ENCODE peak calls at places on chromosomes 2 and 18, in four cellular contexts. U, K, M and X are unnamed samples. For H3K4me1, the result is how much of the 10 kb centered on the place peaks cover.

GRCh38 chr2:215410932-215411285 is 25.0 kb downstream of the FN1 start:
- DNase-seq in U (no peak), K (peak), M (no peak), X (no peak)

GRCh38 chr2:173982918-173983317 is 17.7 kb upstream of the SP3 start:
- DNase-seq in U (no peak), K (peak), M (no peak), X (peak)

GRCh38 chr2:181252248-181253148 is 204.7 kb upstream of the ITGA4 start:
- DNase-seq in U (no peak), K (no peak), M (no peak), X (no peak)

GRCh38 chr2:61179701-61180639 is 18.0 kb downstream of the C2orf74 start:
- DNase-seq in U (peak), K (peak), M (no peak), X (peak)

GRCh38 chr2:48856657-48857056 is 101.1 kb upstream of the LHCGR start:
- DNase-seq in U (no peak), K (no peak), M (no peak), X (no peak)

GRCh38 chr2:150485871-150486538 is 1.5 kb downstream of the RND3 start:
- DNase-seq in U (peak), K (peak), M (no peak), X (peak)

GRCh38 chr18:77016936-77017335 is 115.6 kb downstream of the MBP start:
- DNase-seq in U (no peak), K (no peak), M (no peak), X (no peak)

GRCh38 chr2:200679157-200679934 is 93.5 kb downstream of the AOX1 start:
- DNase-seq in U (no peak), K (no peak), M (no peak), X (no peak)

GRCh38 chr18:56650056-56650455 is 1.1 kb upstream of the WDR7 start:
- DNase-seq in U (no peak), K (no peak), M (no peak), X (no peak)

GRCh38 chr2:61291851-61292575 is 130.0 kb downstream of the C2orf74 start:
- DNase-seq in U (no peak), K (peak), M (no peak), X (no peak)

GRCh38 chr2:206192157-206192556 is 32.5 kb downstream of the EEF1B2 start:
- DNase-seq in U (no peak), K (no peak), M (no peak), X (no peak)

GRCh38 chr2:195659114-195659513 is 2.1 kb downstream of the SLC39A10 start:
- DNase-seq in U (no peak), K (peak), M (no peak), X (no peak)

GRCh38 chr2:8452296-8452695 is 229.6 kb upstream of the ID2 start:
- DNase-seq in U (no peak), K (no peak), M (no peak), X (no peak)

GRCh38 chr2:185208261-185208660 is 530.3 kb upstream of the FSIP2 start:
- DNase-seq in U (peak), K (peak), M (no peak), X (no peak)

GRCh38 chr2:236661064-236661761 is 91.6 kb downstream of the ACKR3 start:
- DNase-seq in U (no peak), K (peak), M (no peak), X (no peak)

GRCh38 chr2:177180269-177181021 is 32.1 kb upstream of the HNRNPA3 start:
- DNase-seq in U (no peak), K (no peak), M (no peak), X (no peak)

GRCh38 chr2:38074047-38074774 is 1.7 kb downstream of the CYP1B1 start:
- DNase-seq in U (no peak), K (no peak), M (no peak), X (no peak)

GRCh38 chr2:207479198-207479785 is 50.5 kb upstream of the CREB1 start:
- DNase-seq in U (no peak), K (peak), M (no peak), X (no peak)

GRCh38 chr2:170270278-170270864 is 92.4 kb downstream of the MYO3B start:
- DNase-seq in U (no peak), K (no peak), M (no peak), X (no peak)

GRCh38 chr2:100628506-100628905 is 65.7 kb downstream of the PDCL3 start:
- DNase-seq in U (no peak), K (no peak), M (no peak), X (no peak)
- H3K4me3 ChIP-seq in U (no peak), K (no peak), M (no peak), X (no peak)

GRCh38 chr2:98458667-98459380 is 14.2 kb downstream of the INPP4A start:
- DNase-seq in U (no peak), K (no peak), M (no peak), X (no peak)
- H3K4me1 ChIP-seq in U (under half), K (under half), M (half or more), X (half or more)

DNA sequence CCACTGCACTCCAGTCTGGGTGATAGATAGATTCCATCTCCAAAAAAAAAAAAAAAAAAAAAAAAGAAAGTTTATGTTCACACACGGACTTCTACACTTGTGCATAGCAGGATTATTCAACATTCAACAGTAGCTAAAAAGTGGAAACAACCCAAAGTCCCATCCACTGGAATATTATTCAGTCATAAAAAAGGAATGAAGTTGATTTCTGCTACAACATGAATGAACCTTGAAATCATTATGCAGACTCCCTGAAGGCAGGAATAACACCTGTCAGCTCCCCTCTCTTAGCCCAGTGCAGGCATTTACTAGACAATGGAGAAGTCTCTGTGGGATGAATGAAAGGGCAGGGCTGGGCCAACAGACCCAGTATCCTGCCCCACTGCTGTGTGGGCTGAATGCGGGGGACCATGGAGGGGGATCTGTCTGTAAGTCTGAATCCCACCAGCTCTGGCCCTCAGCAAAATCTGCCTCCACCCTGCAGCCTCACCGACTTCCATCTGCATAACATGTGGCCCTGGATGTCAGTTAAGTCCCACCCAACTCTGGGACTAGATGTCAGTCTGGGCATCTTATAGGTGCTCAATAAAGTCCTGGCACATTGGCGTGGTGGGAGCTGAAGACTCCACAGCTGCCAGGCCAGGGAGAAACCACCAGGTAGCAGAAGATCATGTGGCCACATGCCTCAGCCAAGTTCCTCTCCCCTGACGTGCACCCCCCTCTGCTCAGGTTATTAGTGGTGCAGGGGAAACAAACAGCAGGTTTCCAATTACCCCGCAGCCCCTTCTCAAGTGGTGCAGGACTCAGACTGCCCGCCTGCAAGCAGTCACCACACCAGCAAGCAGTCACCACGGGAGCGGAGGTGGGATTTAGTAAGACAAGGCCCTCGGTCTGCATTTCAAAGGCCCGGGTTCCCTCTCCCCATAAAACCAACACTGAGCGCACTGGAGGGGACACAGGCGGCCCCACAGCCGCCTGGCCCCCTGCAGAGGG is 8.9 kb downstream of the ZFP36L2 start:
- DNase-seq in U (no peak), K (no peak), M (no peak), X (peak)
- H3K4me3 ChIP-seq in U (no peak), K (no peak), M (peak), X (peak)

GRCh38 chr2:119696494-119697030 is 17.6 kb downstream of the TMEM177 start:
- DNase-seq in U (no peak), K (no peak), M (no peak), X (no peak)
- H3K4me1 ChIP-seq in U (under half), K (under half), M (under half), X (under half)

DNA sequence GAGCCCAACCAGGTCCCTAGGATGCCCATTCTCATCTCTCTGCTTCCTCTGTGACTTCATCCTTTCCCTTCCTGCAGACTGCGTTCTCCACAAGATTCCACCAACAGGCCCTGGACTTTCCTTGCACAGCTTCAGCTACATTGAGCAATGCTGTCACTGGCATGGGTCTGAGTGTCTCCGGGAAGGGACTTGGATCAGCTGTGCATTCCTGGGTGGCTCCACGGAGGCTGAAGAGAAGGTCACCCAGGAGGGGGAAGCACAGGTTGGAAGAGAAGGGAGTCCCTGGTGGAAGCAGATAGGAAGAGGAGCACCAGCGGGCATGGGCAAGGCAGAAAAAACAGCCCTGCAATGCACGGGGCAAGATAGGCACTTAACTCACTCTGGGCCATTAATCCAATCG is 140.5 kb downstream of the UXS1 start:
- DNase-seq in U (no peak), K (no peak), M (no peak), X (no peak)
- H3K4me3 ChIP-seq in U (no peak), K (no peak), M (no peak), X (no peak)

DNA sequence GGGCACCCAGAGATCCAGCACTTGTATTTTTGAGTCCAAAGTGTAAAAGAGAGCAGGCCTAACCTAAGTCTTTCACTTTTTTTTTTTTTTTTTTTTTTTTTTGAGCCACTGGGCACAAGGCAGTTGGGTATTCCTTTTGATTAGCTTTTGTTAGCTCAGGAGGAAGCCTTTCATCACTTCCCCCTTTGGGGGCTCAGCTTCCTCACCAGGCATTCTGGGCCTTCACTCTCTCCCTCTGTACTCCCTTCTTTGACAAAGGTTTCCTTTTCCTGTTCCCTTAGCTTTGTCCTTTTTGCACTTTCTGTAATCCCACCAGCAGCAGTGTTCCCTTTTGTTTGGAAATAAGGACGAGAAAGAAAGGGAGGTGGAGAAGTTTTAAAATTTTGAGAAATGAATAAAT is 88.2 kb downstream of the PKP4 start:
- DNase-seq in U (no peak), K (no peak), M (no peak), X (no peak)
- H3K4me1 ChIP-seq in U (under half), K (under half), M (under half), X (under half)

DNA sequence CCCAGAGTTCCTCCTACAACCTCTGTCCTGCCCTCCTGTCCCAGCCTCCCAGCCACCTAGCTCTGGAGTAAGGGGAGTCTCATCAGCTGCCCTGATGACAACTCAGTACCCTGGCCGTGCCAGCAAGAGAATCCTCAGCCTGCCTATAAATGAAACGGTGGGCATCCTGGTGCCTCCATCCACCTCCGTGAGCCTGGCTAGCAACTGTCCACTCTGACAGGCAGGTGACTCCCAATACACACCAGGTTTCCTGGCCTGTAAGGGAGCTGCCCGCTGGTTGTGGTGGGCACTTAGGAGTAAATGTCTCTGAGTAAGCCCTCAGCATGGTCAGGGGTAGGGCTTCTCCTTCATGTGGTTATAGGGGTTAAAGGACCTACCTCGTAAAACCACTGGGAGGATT is 81.5 kb downstream of the XDH start:
- DNase-seq in U (no peak), K (no peak), M (no peak), X (no peak)
- H3K4me3 ChIP-seq in U (no peak), K (no peak), M (no peak), X (no peak)

GRCh38 chr2:149158957-149159356 is 120.5 kb downstream of the LYPD6B start:
- DNase-seq in U (no peak), K (no peak), M (no peak), X (no peak)

GRCh38 chr2:149164296-149164695 is 125.8 kb downstream of the LYPD6B start:
- DNase-seq in U (no peak), K (no peak), M (no peak), X (no peak)

GRCh38 chr2:149164827-149165226 is 126.3 kb downstream of the LYPD6B start:
- DNase-seq in U (no peak), K (no peak), M (no peak), X (no peak)

GRCh38 chr2:149160701-149161217 is 122.3 kb downstream of the LYPD6B start:
- DNase-seq in U (no peak), K (no peak), M (no peak), X (no peak)

GRCh38 chr2:149161481-149162225 is 123.2 kb downstream of the LYPD6B start:
- DNase-seq in U (no peak), K (no peak), M (no peak), X (no peak)
- H3K4me1 ChIP-seq in U (under half), K (under half), M (under half), X (under half)

GRCh38 chr2:239309398-239310245 is 91.2 kb downstream of the HDAC4 start:
- DNase-seq in U (peak), K (no peak), M (no peak), X (no peak)

GRCh38 chr2:239307921-239308620 is 92.7 kb downstream of the HDAC4 start:
- DNase-seq in U (no peak), K (peak), M (no peak), X (no peak)

GRCh38 chr2:239307221-239307569 is 93.6 kb downstream of the HDAC4 start:
- DNase-seq in U (no peak), K (no peak), M (no peak), X (no peak)

GRCh38 chr2:239310401-239311061 is 90.3 kb downstream of the HDAC4 start:
- DNase-seq in U (no peak), K (no peak), M (no peak), X (no peak)

DNA sequence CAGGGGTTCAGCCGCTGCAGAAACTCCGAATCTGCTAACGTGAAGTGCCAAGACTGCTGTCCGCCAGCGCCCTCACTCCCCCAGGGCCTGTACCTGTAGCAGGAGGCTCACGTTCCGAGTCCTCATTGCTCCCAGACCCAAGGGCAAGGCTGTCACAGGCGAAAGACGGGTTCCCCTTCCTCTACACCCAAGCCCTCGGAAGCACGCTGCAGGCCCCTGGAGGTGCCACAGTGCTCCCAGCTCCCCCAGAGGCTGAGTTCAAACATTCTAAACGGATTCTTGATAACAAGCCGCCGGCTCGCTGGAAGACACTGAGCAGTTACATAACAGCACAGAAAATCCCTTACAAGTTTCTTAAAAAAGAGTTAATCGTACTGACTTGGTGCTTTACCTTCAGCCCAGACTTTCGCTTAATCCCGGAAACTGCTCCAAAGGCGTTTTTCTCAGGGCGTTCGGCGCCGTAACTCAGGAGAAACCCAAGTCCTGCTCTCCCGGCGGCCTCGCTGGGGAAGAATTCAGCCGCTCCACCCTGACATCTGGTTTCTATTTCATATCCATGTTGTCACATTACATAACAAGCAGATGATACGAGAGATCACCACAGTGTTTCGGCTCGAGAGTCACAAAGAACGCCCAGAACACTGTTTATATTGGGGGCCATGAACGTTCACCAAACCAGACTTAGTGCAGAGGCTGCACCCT is 92.0 kb downstream of the HDAC4 start:
- DNase-seq in U (peak), K (peak), M (no peak), X (peak)
- H3K4me3 ChIP-seq in U (no peak), K (peak), M (peak), X (peak)

DNA sequence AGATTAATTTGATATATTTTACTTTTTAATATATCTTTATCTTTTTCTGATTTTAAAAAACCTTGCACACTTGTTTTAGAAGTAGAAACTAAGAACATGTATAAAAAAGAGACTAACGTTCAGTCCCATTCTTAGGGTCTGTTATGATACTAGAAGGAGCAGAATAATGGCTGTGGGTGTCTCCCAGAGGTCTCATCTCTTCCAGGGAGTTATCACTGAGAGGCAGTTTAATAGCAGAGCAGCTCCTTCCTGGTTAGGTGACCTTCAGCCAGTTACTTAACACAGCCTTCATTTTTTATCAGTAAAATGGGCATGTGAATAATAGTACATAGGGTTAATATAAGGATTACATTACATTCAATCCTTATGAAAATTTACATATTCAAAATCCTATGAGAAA is 40.6 kb downstream of the FBXO48 start:
- DNase-seq in U (no peak), K (no peak), M (no peak), X (no peak)
- H3K4me1 ChIP-seq in U (under half), K (under half), M (under half), X (under half)